ENCODE peak calls at places on chromosomes 4 and X, in seven cellular contexts. Z is NAMALWA, M is NCI-H1092 treated with DMSO at 0.1 percent for 48 hours, S is psoas muscle, Q is SW 1271, B is fibroblast of villous mesenchyme, J is uterus. U is an unnamed sample.

GRCh38 chr4:77015390-77015789 is 60.4 kb downstream of the CCNI start:
- DNase-seq in Z (no peak), M (no peak), S (no peak), Q (no peak), B (peak; percentile 67), J (no peak), U (no peak)

GRCh38 chr4:17667653-17668201 is 53.3 kb downstream of the MED28 start:
- DNase-seq in Z (peak; percentile 11), M (peak; percentile 13), S (no peak), Q (no peak), B (no peak), J (no peak), U (no peak)

GRCh38 chr4:86367577-86367976 is 7.7 kb upstream of the MAPK10 start:
- DNase-seq in Z (no peak), M (no peak), S (no peak), Q (no peak), B (peak; percentile 82), J (no peak), U (no peak)

GRCh38 chr4:30386266-30386895 is 333.8 kb upstream of the PCDH7 start:
- DNase-seq in Z (no peak), M (no peak), S (no peak), Q (no peak), B (no peak), J (no peak), U (no peak)

GRCh38 chrX:115364625-115365024 is 75.1 kb downstream of the LUZP4 start:
- DNase-seq in Z (no peak), M (no peak), S (no peak), Q (no peak), B (peak; percentile 37), J (peak; percentile 32), U (no peak)

GRCh38 chr4:75189976-75190375 is 257.1 kb downstream of the PARM1 start:
- DNase-seq in Z (no peak), M (no peak), S (no peak), Q (no peak), B (peak; percentile 22), J (no peak), U (no peak)

GRCh38 chr4:71860643-71861042 is 76.8 kb upstream of the GC start:
- DNase-seq in Z (peak; percentile 9), M (no peak), S (no peak), Q (no peak), B (no peak), J (no peak), U (no peak)

GRCh38 chr4:80197132-80197573 is at the start of gene PRDM8:
- DNase-seq in Z (no peak), M (peak; percentile 65), S (no peak), Q (no peak), B (no peak), J (no peak), U (no peak)

GRCh38 chr4:83208776-83209365 is 75.7 kb downstream of the COQ2 start:
- DNase-seq in Z (no peak), M (no peak), S (no peak), Q (no peak), B (peak; percentile 7), J (no peak), U (no peak)

GRCh38 chr4:57614533-57614932 is 504.3 kb upstream of the IGFBP7 start:
- DNase-seq in Z (no peak), M (no peak), S (no peak), Q (no peak), B (no peak), J (no peak), U (no peak)

GRCh38 chr4:116478343-116478742 is 607.0 kb downstream of the TRAM1L1 start:
- DNase-seq in Z (no peak), M (no peak), S (no peak), Q (no peak), B (no peak), J (no peak), U (no peak)

GRCh38 chr4:96955226-96955625 is 1115.3 kb downstream of the PDHA2 start:
- DNase-seq in Z (no peak), M (no peak), S (no peak), Q (no peak), B (no peak), J (no peak), U (no peak)

GRCh38 chr4:134422776-134423175 is 221.2 kb upstream of the PABPC4L start:
- DNase-seq in Z (no peak), M (no peak), S (no peak), Q (no peak), B (no peak), J (no peak), U (no peak)

GRCh38 chrX:49238735-49239134 is 3.5 kb downstream of the CCDC22 start:
- DNase-seq in Z (no peak), M (no peak), S (no peak), Q (no peak), B (no peak), J (no peak), U (no peak)

GRCh38 chr4:52643846-52644245 is 15.3 kb downstream of the USP46 start:
- DNase-seq in Z (no peak), M (peak; percentile 42), S (peak; percentile 78), Q (no peak), B (peak; percentile 32), J (peak; percentile 58), U (no peak)

GRCh38 chr4:57191523-57192034 is 81.4 kb upstream of the IGFBP7 start:
- DNase-seq in Z (no peak), M (peak; percentile 66), S (no peak), Q (no peak), B (no peak), J (peak; percentile 22), U (no peak)

GRCh38 chr4:95838192-95838591 is 1.7 kb upstream of the PDHA2 start:
- DNase-seq in Z (no peak), M (no peak), S (no peak), Q (no peak), B (no peak), J (no peak), U (no peak)

GRCh38 chrX:117543885-117544284 is 572.7 kb downstream of the KLHL13 start:
- DNase-seq in Z (no peak), M (no peak), S (no peak), Q (no peak), B (no peak), J (no peak), U (no peak)

GRCh38 chr4:89836031-89836777 is 757 bp downstream of the SNCA start:
- DNase-seq in Z (no peak), M (no peak), S (no peak), Q (no peak), B (no peak), J (peak; percentile 24), U (no peak)

GRCh38 chr4:168812806-168813205 is 197.2 kb downstream of the CBR4 start:
- DNase-seq in Z (no peak), M (no peak), S (no peak), Q (no peak), B (no peak), J (no peak), U (no peak)

GRCh38 chr4:38509551-38509950 is 154.4 kb upstream of the KLF3 start:
- DNase-seq in Z (no peak), M (no peak), S (no peak), Q (no peak), B (no peak), J (no peak), U (no peak)

GRCh38 chrX:85922821-85923220 is 124.5 kb downstream of the CHM start:
- DNase-seq in Z (no peak), M (no peak), S (no peak), Q (no peak), B (peak; percentile 75), J (peak; percentile 13), U (no peak)

GRCh38 chr4:140726776-140727500 is 29.2 kb downstream of the TBC1D9 start:
- DNase-seq in Z (no peak), M (no peak), S (no peak), Q (peak; percentile 39), B (no peak), J (no peak), U (peak; percentile 11)

GRCh38 chrX:75968293-75968692 is 183.2 kb upstream of the MAGEE2 start:
- DNase-seq in Z (no peak), M (no peak), S (no peak), Q (no peak), B (no peak), J (no peak), U (no peak)

GRCh38 chrX:56813318-56813837 is 84.3 kb downstream of the NBDY start:
- DNase-seq in Z (no peak), M (no peak), S (peak; percentile 23), Q (peak; percentile 10), B (peak; percentile 88), J (no peak), U (no peak)

GRCh38 chr4:7803992-7804758 is 135.5 kb downstream of the AFAP1 start:
- DNase-seq in Z (peak; percentile 84), M (peak; percentile 58), S (peak; percentile 82), Q (peak; percentile 63), B (peak; percentile 83), J (peak; percentile 83), U (no peak)

GRCh38 chr4:180335571-180335970 is 1907.6 kb upstream of the TENM3 start:
- DNase-seq in Z (no peak), M (no peak), S (no peak), Q (no peak), B (no peak), J (no peak), U (no peak)

GRCh38 chrX:46683023-46683422 is 75.9 kb downstream of the SLC9A7 start:
- DNase-seq in Z (peak; percentile 16), M (no peak), S (no peak), Q (peak; percentile 1), B (no peak), J (no peak), U (no peak)

GRCh38 chrX:7263330-7263729 is 115.4 kb upstream of the PUDP start:
- DNase-seq in Z (peak; percentile 9), M (no peak), S (no peak), Q (no peak), B (no peak), J (no peak), U (no peak)

GRCh38 chr4:72119946-72120345 is 88.1 kb downstream of the NPFFR2 start:
- DNase-seq in Z (no peak), M (no peak), S (no peak), Q (no peak), B (no peak), J (no peak), U (no peak)

GRCh38 chr4:2886622-2887021 is 43.0 kb downstream of the ADD1 start:
- DNase-seq in Z (no peak), M (no peak), S (no peak), Q (no peak), B (no peak), J (no peak), U (no peak)

GRCh38 chr4:171203425-171203824 is 609.8 kb upstream of the GALNTL6 start:
- DNase-seq in Z (no peak), M (no peak), S (no peak), Q (no peak), B (no peak), J (no peak), U (no peak)

GRCh38 chr4:69970071-69970470 is 4.5 kb upstream of the CSN2 start:
- DNase-seq in Z (no peak), M (no peak), S (no peak), Q (no peak), B (no peak), J (no peak), U (no peak)

GRCh38 chrX:19332983-19333382 is 10.7 kb upstream of the PDHA1 start:
- DNase-seq in Z (no peak), M (peak; percentile 59), S (peak; percentile 23), Q (no peak), B (no peak), J (no peak), U (no peak)

GRCh38 chr4:121706595-121707021 is 9.8 kb upstream of the ANXA5 start:
- DNase-seq in Z (no peak), M (no peak), S (no peak), Q (no peak), B (peak; percentile 69), J (no peak), U (no peak)

GRCh38 chr4:176800891-176801534 is 8.3 kb upstream of the VEGFC start:
- DNase-seq in Z (no peak), M (no peak), S (no peak), Q (no peak), B (peak; percentile 56), J (no peak), U (no peak)